ENCODE peak calls at places on chromosomes 1 and 21, in ten cellular contexts. L is GM10248; S is activated naive CD4-positive, alpha-beta T cell treated with anti-CD3 and anti-CD28 coated beads, Interleukin-2, amount 50 U/mL, for 72 hours; O is stimulated activated naive B cell treated with anti-CD40 and anti-IgM and Interleukin-4, amounts not matched to agents 10 μg/mL and 1 μg/mL and 100 μg/mL, for 72 hours; Q is GM12891; K is fibroblast of the aortic adventitia; B is psoas muscle; G is hypothalamus; V is activated T-cell treated with anti-CD3 and anti-CD28 coated beads for 24 hours; A is natural killer cell. D is an unnamed sample.

GRCh38 chr1:19410393-19410792 is 74.9 kb downstream of the CAPZB start:
- DNase-seq in L (no peak), S (no peak), O (no peak), Q (no peak), K (no peak), B (no peak), G (no peak), V (no peak), A (no peak), D (no peak)

GRCh38 chr1:224786533-224787249 is 142.8 kb upstream of the DNAH14 start:
- DNase-seq in L (no peak), S (no peak), O (no peak), Q (no peak), K (peak), B (no peak), G (no peak), V (no peak), A (no peak), D (no peak)

GRCh38 chr1:18130356-18130755 is 22.8 kb downstream of the IGSF21 start:
- DNase-seq in L (no peak), S (no peak), O (no peak), Q (no peak), K (no peak), B (no peak), G (no peak), V (no peak), A (no peak), D (no peak)

GRCh38 chr1:11670747-11671146 is 6.7 kb downstream of the FBXO6 start:
- DNase-seq in L (peak), S (no peak), O (peak), Q (no peak), K (no peak), B (no peak), G (no peak), V (no peak), A (no peak), D (no peak)

GRCh38 chr1:235423214-235423652 is 56.0 kb downstream of the TBCE start:
- DNase-seq in L (peak), S (no peak), O (no peak), Q (peak), K (no peak), B (no peak), G (no peak), V (peak), A (peak), D (no peak)

GRCh38 chr1:209040351-209040750 is 543.2 kb upstream of the CAMK1G start:
- DNase-seq in L (no peak), S (no peak), O (no peak), Q (no peak), K (peak), B (no peak), G (no peak), V (no peak), A (no peak), D (no peak)

GRCh38 chr1:212234431-212235298 is 50.5 kb upstream of the PPP2R5A start:
- DNase-seq in L (peak), S (no peak), O (peak), Q (no peak), K (peak), B (peak), G (no peak), V (no peak), A (no peak), D (no peak)

GRCh38 chr21:44050276-44050675 is 38.2 kb downstream of the TRAPPC10 start:
- DNase-seq in L (no peak), S (no peak), O (no peak), Q (no peak), K (no peak), B (no peak), G (no peak), V (no peak), A (no peak), D (no peak)

GRCh38 chr1:25223471-25223870 is 8.8 kb downstream of the SYF2 start:
- DNase-seq in L (no peak), S (no peak), O (no peak), Q (no peak), K (peak), B (no peak), G (no peak), V (no peak), A (no peak), D (no peak)

GRCh38 chr1:57112148-57112547 is 146.3 kb upstream of the C8B start:
- DNase-seq in L (no peak), S (no peak), O (no peak), Q (no peak), K (no peak), B (no peak), G (no peak), V (no peak), A (no peak), D (no peak)

GRCh38 chr1:208192989-208193388 is 51.2 kb downstream of the PLXNA2 start:
- DNase-seq in L (no peak), S (no peak), O (no peak), Q (no peak), K (peak), B (no peak), G (no peak), V (no peak), A (no peak), D (peak)

GRCh38 chr1:56644064-56644940 is 812 bp upstream of the PRKAA2 start:
- DNase-seq in L (no peak), S (no peak), O (no peak), Q (no peak), K (peak), B (no peak), G (no peak), V (no peak), A (no peak), D (no peak)

GRCh38 chr21:34670220-34670961 is 1.6 kb downstream of the CLIC6 start:
- DNase-seq in L (peak), S (no peak), O (no peak), Q (peak), K (no peak), B (peak), G (no peak), V (no peak), A (no peak), D (no peak)

GRCh38 chr1:216914974-216915373 is 191.7 kb upstream of the ESRRG start:
- DNase-seq in L (no peak), S (no peak), O (no peak), Q (no peak), K (no peak), B (no peak), G (no peak), V (no peak), A (no peak), D (no peak)

GRCh38 chr1:65197636-65198035 is 49.6 kb downstream of the AK4 start:
- DNase-seq in L (no peak), S (no peak), O (no peak), Q (no peak), K (no peak), B (no peak), G (no peak), V (no peak), A (no peak), D (no peak)

GRCh38 chr1:214854126-214854875 is 228.2 kb upstream of the KCNK2 start:
- DNase-seq in L (no peak), S (no peak), O (no peak), Q (no peak), K (peak), B (no peak), G (no peak), V (no peak), A (no peak), D (no peak)

GRCh38 chr1:160978510-160978927 is 23.9 kb upstream of the ITLN2 start:
- DNase-seq in L (no peak), S (no peak), O (no peak), Q (no peak), K (no peak), B (no peak), G (no peak), V (no peak), A (no peak), D (no peak)

GRCh38 chr1:228281631-228282328 is 73.9 kb downstream of the OBSCN start:
- DNase-seq in L (peak), S (peak), O (no peak), Q (no peak), K (no peak), B (peak), G (no peak), V (no peak), A (no peak), D (peak)

GRCh38 chr1:78070758-78071157 is 25.0 kb downstream of the GIPC2 start:
- DNase-seq in L (no peak), S (no peak), O (no peak), Q (no peak), K (peak), B (no peak), G (no peak), V (no peak), A (no peak), D (no peak)

GRCh38 chr1:100736324-100736723 is 16.8 kb downstream of the VCAM1 start:
- DNase-seq in L (no peak), S (no peak), O (no peak), Q (no peak), K (peak), B (no peak), G (no peak), V (no peak), A (no peak), D (no peak)

GRCh38 chr1:201597551-201598230 is 58.8 kb downstream of the NAV1 start:
- DNase-seq in L (no peak), S (no peak), O (no peak), Q (no peak), K (no peak), B (peak), G (no peak), V (no peak), A (no peak), D (no peak)

GRCh38 chr1:205061227-205061626 is 18.2 kb downstream of the CNTN2 start:
- DNase-seq in L (no peak), S (no peak), O (no peak), Q (no peak), K (no peak), B (no peak), G (no peak), V (no peak), A (no peak), D (no peak)

GRCh38 chr1:54575161-54575560 is 27.1 kb downstream of the ACOT11 start:
- DNase-seq in L (no peak), S (no peak), O (no peak), Q (no peak), K (no peak), B (no peak), G (no peak), V (no peak), A (no peak), D (no peak)